ENCODE peak calls at places on chromosomes 4 and X, in eight cellular contexts. One of them, this sample, is unnamed.

GRCh38 chr4:122960298-122960985 is 38.0 kb upstream of the NUDT6 start:
- DNase-seq in psoas muscle: no peak
- DNase-seq in colonic mucosa: no peak
- DNase-seq in neural progenitor cell: no peak
- DNase-seq in astrocyte of the spinal cord: no peak
- DNase-seq in sigmoid colon: no peak
- DNase-seq in WERI-Rb-1: no peak
- DNase-seq in lower lobe of right lung: no peak
- DNase-seq in this sample: no peak

GRCh38 chr4:8507251-8507570 is 66.6 kb downstream of the TRMT44 start:
- DNase-seq in colonic mucosa: no peak
- DNase-seq in astrocyte of the spinal cord: peak
- DNase-seq in psoas muscle: no peak
- DNase-seq in neural progenitor cell: no peak
- DNase-seq in lower lobe of right lung: no peak
- DNase-seq in sigmoid colon: peak
- DNase-seq in WERI-Rb-1: no peak
- DNase-seq in this sample: peak

GRCh38 chr4:158015241-158015640 is 157.6 kb downstream of the GASK1B start:
- DNase-seq in WERI-Rb-1: no peak
- DNase-seq in astrocyte of the spinal cord: peak
- DNase-seq in colonic mucosa: no peak
- DNase-seq in psoas muscle: no peak
- DNase-seq in neural progenitor cell: no peak
- DNase-seq in lower lobe of right lung: no peak
- DNase-seq in sigmoid colon: no peak
- DNase-seq in this sample: no peak

GRCh38 chr4:79319975-79320374 is 5.9 kb downstream of the NAA11 start:
- DNase-seq in neural progenitor cell: no peak
- DNase-seq in WERI-Rb-1: no peak
- DNase-seq in lower lobe of right lung: no peak
- DNase-seq in sigmoid colon: no peak
- DNase-seq in colonic mucosa: no peak
- DNase-seq in astrocyte of the spinal cord: no peak
- DNase-seq in psoas muscle: no peak
- DNase-seq in this sample: no peak

GRCh38 chr4:41885456-41885855 is 49.8 kb upstream of the TMEM33 start:
- DNase-seq in psoas muscle: no peak
- DNase-seq in lower lobe of right lung: no peak
- DNase-seq in WERI-Rb-1: no peak
- DNase-seq in neural progenitor cell: no peak
- DNase-seq in sigmoid colon: no peak
- DNase-seq in astrocyte of the spinal cord: no peak
- DNase-seq in colonic mucosa: no peak
- DNase-seq in this sample: no peak

GRCh38 chr4:100417565-100417964 is 100.3 kb downstream of the EMCN start:
- DNase-seq in neural progenitor cell: peak
- DNase-seq in sigmoid colon: no peak
- DNase-seq in psoas muscle: no peak
- DNase-seq in WERI-Rb-1: no peak
- DNase-seq in colonic mucosa: no peak
- DNase-seq in astrocyte of the spinal cord: no peak
- DNase-seq in lower lobe of right lung: no peak
- DNase-seq in this sample: no peak

GRCh38 chr4:120918788-120919187 is 3.7 kb downstream of the PRDM5 start:
- DNase-seq in neural progenitor cell: no peak
- DNase-seq in sigmoid colon: peak
- DNase-seq in WERI-Rb-1: no peak
- DNase-seq in colonic mucosa: peak
- DNase-seq in psoas muscle: peak
- DNase-seq in lower lobe of right lung: no peak
- DNase-seq in astrocyte of the spinal cord: peak
- DNase-seq in this sample: no peak

GRCh38 chr4:158722291-158722916 is 792 bp downstream of the PPID start:
- DNase-seq in neural progenitor cell: peak
- DNase-seq in sigmoid colon: no peak
- DNase-seq in lower lobe of right lung: no peak
- DNase-seq in astrocyte of the spinal cord: peak
- DNase-seq in psoas muscle: no peak
- DNase-seq in colonic mucosa: peak
- DNase-seq in WERI-Rb-1: peak
- DNase-seq in this sample: no peak

GRCh38 chrX:44967221-44967620 is 94.2 kb downstream of the KDM6A start:
- DNase-seq in neural progenitor cell: no peak
- DNase-seq in psoas muscle: no peak
- DNase-seq in sigmoid colon: no peak
- DNase-seq in lower lobe of right lung: no peak
- DNase-seq in colonic mucosa: no peak
- DNase-seq in astrocyte of the spinal cord: no peak
- DNase-seq in WERI-Rb-1: no peak
- DNase-seq in this sample: no peak

GRCh38 chrX:30819080-30819479 is 70.0 kb downstream of the TAB3 start:
- DNase-seq in lower lobe of right lung: no peak
- DNase-seq in colonic mucosa: no peak
- DNase-seq in neural progenitor cell: no peak
- DNase-seq in psoas muscle: no peak
- DNase-seq in astrocyte of the spinal cord: no peak
- DNase-seq in sigmoid colon: no peak
- DNase-seq in WERI-Rb-1: no peak
- DNase-seq in this sample: no peak

GRCh38 chrX:30824275-30824674 is 64.8 kb downstream of the TAB3 start:
- DNase-seq in astrocyte of the spinal cord: no peak
- DNase-seq in neural progenitor cell: no peak
- DNase-seq in sigmoid colon: no peak
- DNase-seq in lower lobe of right lung: no peak
- DNase-seq in colonic mucosa: no peak
- DNase-seq in WERI-Rb-1: no peak
- DNase-seq in psoas muscle: no peak
- DNase-seq in this sample: no peak

GRCh38 chrX:30822719-30823118 is 66.3 kb downstream of the TAB3 start:
- DNase-seq in lower lobe of right lung: no peak
- DNase-seq in neural progenitor cell: no peak
- DNase-seq in WERI-Rb-1: no peak
- DNase-seq in sigmoid colon: no peak
- DNase-seq in astrocyte of the spinal cord: no peak
- DNase-seq in psoas muscle: no peak
- DNase-seq in colonic mucosa: no peak
- DNase-seq in this sample: no peak

GRCh38 chrX:30821116-30821515 is 67.9 kb downstream of the TAB3 start:
- DNase-seq in psoas muscle: no peak
- DNase-seq in neural progenitor cell: no peak
- DNase-seq in sigmoid colon: no peak
- DNase-seq in WERI-Rb-1: no peak
- DNase-seq in lower lobe of right lung: no peak
- DNase-seq in astrocyte of the spinal cord: no peak
- DNase-seq in colonic mucosa: no peak
- DNase-seq in this sample: no peak

DNA sequence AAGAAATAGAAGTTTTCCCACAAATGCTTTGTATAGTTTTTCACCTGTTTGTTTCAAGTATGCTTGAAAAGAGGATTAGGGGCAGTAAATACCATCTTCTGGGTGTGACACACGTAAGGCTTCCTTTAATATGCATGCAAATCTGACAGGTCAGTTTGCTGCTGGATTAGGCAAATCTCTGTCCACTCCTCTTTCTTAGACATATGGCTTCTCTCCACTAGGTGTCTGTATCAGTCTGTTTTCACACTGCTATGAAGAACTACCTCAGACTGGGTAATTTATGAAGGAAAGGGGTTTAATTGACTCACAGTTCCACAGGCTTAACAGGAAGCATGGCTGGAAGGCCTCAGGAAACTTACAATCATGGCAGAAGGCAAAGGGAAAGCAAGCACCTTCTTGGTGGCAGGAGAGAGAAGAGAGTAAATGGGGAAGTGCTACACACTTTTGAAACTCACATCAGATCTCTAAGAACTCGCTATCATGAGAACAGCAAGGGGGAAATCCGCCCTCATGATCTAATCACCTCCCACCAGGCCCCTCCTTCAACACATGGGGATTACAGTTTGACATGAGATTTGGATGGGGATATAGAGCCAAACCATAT is 66.9 kb downstream of the TAB3 start:
- DNase-seq in colonic mucosa: no peak
- DNase-seq in neural progenitor cell: no peak
- DNase-seq in WERI-Rb-1: no peak
- DNase-seq in psoas muscle: no peak
- DNase-seq in sigmoid colon: no peak
- DNase-seq in astrocyte of the spinal cord: no peak
- DNase-seq in lower lobe of right lung: no peak
- DNase-seq in this sample: no peak
- TF ChIP-seq CTCF in colonic mucosa: no peak
- TF ChIP-seq CTCF in neural progenitor cell: peak
- TF ChIP-seq CTCF in WERI-Rb-1: peak
- TF ChIP-seq CTCF in psoas muscle: no peak
- TF ChIP-seq CTCF in sigmoid colon: no peak
- TF ChIP-seq CTCF in astrocyte of the spinal cord: no peak
- TF ChIP-seq CTCF in lower lobe of right lung: no peak
- TF ChIP-seq CTCF in this sample: no peak

DNA sequence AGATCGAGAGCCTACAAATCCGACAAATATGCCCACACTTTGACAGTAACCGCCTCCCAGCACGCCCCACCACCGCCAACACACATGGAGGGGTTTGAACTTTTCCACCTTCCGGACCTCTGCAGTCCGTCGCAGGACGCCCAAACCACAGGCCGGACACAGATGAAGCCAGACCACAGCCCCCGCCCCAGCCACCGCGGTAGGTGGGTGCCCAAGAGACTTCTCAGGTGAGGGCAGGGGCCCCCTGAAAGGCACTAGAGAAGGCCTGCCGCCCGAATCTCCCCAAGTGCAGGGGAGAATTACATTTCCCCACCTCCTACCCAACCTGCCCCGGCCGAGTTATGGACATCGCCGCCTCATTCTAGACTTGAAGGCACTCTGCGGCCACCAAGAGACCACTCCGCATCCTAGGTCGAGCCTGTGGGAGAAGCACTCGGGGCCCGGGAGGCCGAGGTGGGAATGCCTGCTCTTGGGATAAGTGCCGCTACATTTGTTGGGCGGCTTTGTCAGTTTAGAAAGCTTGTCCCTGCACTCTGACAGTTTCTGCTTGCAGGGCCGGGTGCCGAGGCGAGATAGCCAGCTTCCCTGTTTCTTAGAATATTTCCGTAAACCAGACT is 21.5 kb downstream of the HAND2 start:
- DNase-seq in astrocyte of the spinal cord: no peak
- DNase-seq in WERI-Rb-1: no peak
- DNase-seq in neural progenitor cell: peak
- DNase-seq in lower lobe of right lung: no peak
- DNase-seq in psoas muscle: no peak
- DNase-seq in sigmoid colon: peak
- DNase-seq in colonic mucosa: no peak
- DNase-seq in this sample: no peak
- H3K4me3 ChIP-seq in astrocyte of the spinal cord: no peak
- H3K4me3 ChIP-seq in WERI-Rb-1: no peak
- H3K4me3 ChIP-seq in neural progenitor cell: peak
- H3K4me3 ChIP-seq in lower lobe of right lung: no peak
- H3K4me3 ChIP-seq in psoas muscle: no peak
- H3K4me3 ChIP-seq in sigmoid colon: peak
- H3K4me3 ChIP-seq in colonic mucosa: peak
- H3K4me3 ChIP-seq in this sample: peak

GRCh38 chrX:46979340-46979739 is 67.1 kb downstream of the JADE3 start:
- DNase-seq in sigmoid colon: no peak
- DNase-seq in colonic mucosa: no peak
- DNase-seq in neural progenitor cell: no peak
- DNase-seq in astrocyte of the spinal cord: peak
- DNase-seq in psoas muscle: no peak
- DNase-seq in WERI-Rb-1: no peak
- DNase-seq in lower lobe of right lung: no peak
- DNase-seq in this sample: no peak

DNA sequence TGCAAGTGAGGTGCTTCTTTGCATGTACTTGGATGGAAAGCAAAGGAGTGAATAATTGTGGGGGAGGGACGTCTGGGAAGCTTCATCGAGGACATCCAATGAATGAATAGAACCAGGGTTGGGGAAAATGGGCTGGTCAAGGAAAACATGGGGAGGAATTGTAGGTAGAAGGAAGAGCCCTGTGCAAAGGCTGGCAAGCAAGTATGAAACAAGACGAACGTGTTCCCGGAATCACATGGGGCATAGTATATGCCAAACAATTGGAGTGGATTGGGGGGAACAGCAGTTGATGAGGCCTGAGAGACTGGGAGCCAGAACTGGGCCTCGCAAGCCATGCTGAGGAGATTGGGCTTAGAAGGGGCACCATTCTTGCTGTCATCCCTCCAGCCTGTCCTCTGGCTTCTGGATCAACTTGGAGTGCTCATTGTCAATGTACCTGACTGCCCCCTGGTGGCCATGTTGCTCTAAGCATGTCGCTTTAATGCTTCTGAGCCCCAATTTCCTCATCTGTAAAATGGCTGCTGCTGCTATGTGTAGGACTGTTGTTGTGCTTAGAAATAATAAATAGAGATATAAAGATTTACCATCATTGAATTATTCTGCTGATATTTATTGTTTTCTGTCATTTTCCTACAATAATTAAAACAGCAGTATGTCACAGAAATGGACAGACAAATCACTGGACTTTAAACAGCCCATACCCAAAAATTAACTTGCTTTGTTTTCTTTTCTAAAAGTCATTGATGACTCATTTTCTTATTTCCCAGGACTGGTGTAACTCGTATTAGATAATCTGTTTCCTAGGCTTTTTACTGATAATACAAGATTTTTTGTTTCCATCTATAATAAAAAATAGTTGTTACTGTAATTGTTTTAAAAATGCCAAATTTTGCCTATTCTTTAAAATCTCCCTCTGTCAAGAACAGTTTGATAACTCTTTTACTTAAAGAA is 66.4 kb downstream of the JADE3 start:
- DNase-seq in colonic mucosa: peak
- DNase-seq in sigmoid colon: peak
- DNase-seq in psoas muscle: peak
- DNase-seq in WERI-Rb-1: peak
- DNase-seq in neural progenitor cell: peak
- DNase-seq in astrocyte of the spinal cord: peak
- DNase-seq in lower lobe of right lung: peak
- DNase-seq in this sample: peak
- TF ChIP-seq CTCF in colonic mucosa: peak
- TF ChIP-seq CTCF in sigmoid colon: peak
- TF ChIP-seq CTCF in psoas muscle: peak
- TF ChIP-seq CTCF in WERI-Rb-1: peak
- TF ChIP-seq CTCF in neural progenitor cell: peak
- TF ChIP-seq CTCF in astrocyte of the spinal cord: peak
- TF ChIP-seq CTCF in lower lobe of right lung: peak
- TF ChIP-seq CTCF in this sample: peak

DNA sequence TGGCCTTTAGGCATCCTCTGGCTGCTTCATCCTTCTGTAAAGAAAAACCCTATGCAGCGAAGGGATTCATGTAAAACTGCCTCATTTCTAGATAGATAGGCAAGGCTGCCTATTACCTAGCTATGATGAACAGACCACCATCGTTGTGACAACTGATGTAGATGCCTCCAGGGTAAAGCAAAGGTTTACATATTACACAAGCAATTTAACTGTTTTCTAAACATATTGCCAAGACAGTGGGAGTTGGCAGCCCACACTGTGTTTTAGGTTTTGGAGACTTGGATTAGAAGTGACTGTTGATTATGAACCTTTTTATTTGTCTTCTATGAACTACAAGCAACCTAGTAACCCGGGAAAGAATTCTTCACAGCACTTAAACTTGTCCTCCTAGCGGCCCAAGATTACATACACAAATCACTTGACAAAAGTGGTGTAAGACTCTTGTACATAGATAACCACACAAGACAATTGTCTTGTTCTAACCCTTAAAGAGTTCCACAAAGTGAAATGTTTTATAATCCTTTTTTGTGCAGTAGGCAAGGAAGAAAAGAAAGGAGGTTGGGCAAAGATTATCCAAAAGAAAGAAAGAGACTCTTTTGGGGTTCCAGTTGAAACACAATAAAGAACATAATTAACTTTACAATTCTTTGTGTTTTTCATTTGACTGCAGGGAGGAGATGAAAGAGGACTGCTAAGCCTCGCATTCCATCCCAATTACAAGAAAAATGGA is 60.1 kb downstream of the HHIP start:
- DNase-seq in lower lobe of right lung: no peak
- DNase-seq in colonic mucosa: no peak
- DNase-seq in psoas muscle: no peak
- DNase-seq in sigmoid colon: no peak
- DNase-seq in neural progenitor cell: peak
- DNase-seq in astrocyte of the spinal cord: no peak
- DNase-seq in WERI-Rb-1: no peak
- DNase-seq in this sample: no peak
- H3K4me3 ChIP-seq in lower lobe of right lung: no peak
- H3K4me3 ChIP-seq in colonic mucosa: no peak
- H3K4me3 ChIP-seq in psoas muscle: no peak
- H3K4me3 ChIP-seq in sigmoid colon: no peak
- H3K4me3 ChIP-seq in neural progenitor cell: no peak
- H3K4me3 ChIP-seq in astrocyte of the spinal cord: no peak
- H3K4me3 ChIP-seq in WERI-Rb-1: no peak
- H3K4me3 ChIP-seq in this sample: no peak

This sample was measured in dorsolateral prefrontal cortex.